ENCODE peak calls at places on chromosomes 4 and X, in nine cellular contexts. A is CD8-positive, alpha-beta memory T cell; M is body of pancreas; G is NT2/D1; N is lung; U is right atrium auricular region; C is H9; R is transverse colon; S is left ventricle myocardium inferior. I is an unnamed sample.

GRCh38 chr4:183626168-183626567 is 32.8 kb downstream of the RWDD4 start:
- DNase-seq in C (no peak), S (no peak), N (no peak), U (no peak), R (no peak), A (no peak), G (no peak), M (no peak), I (no peak)

GRCh38 chr4:83197555-83198235 is 83.2 kb upstream of the PLAC8 start:
- DNase-seq in G (no peak), S (peak; percentile 31), C (no peak), A (no peak), N (peak; percentile 46), M (no peak), R (peak; percentile 80), U (peak; percentile 66), I (no peak)

GRCh38 chrX:87338510-87338909 is 179.1 kb upstream of the KLHL4 start:
- DNase-seq in U (no peak), S (no peak), N (no peak), M (no peak), G (no peak), A (no peak), R (no peak), C (no peak), I (no peak)

GRCh38 chr4:26330186-26330787 is 9.5 kb downstream of the RBPJ start:
- DNase-seq in C (no peak), U (no peak), S (no peak), G (no peak), A (no peak), R (no peak), N (no peak), M (no peak), I (peak; percentile 43)

GRCh38 chr4:138222041-138222440 is 20.1 kb downstream of the SLC7A11 start:
- DNase-seq in C (no peak), N (no peak), M (peak; percentile 45), U (no peak), G (no peak), S (no peak), R (no peak), A (no peak), I (no peak)

GRCh38 chr4:64857815-64858214 is 448.6 kb upstream of the TECRL start:
- DNase-seq in M (no peak), A (no peak), S (no peak), U (no peak), N (no peak), G (no peak), R (no peak), C (no peak), I (no peak)

GRCh38 chr4:52100062-52100461 is 49.0 kb downstream of the SPATA18 start:
- DNase-seq in G (no peak), R (no peak), M (no peak), N (no peak), A (no peak), S (no peak), U (no peak), C (no peak), I (no peak)

GRCh38 chrX:88613338-88613737 is 133.7 kb upstream of the CPXCR1 start:
- DNase-seq in U (no peak), M (no peak), S (no peak), R (no peak), A (no peak), C (peak; percentile 32), G (peak; percentile 20), N (no peak), I (no peak)

GRCh38 chr4:98851806-98852205 is 77.1 kb downstream of the EIF4E start:
- DNase-seq in G (no peak), S (no peak), R (no peak), N (no peak), M (no peak), U (no peak), C (no peak), A (no peak), I (no peak)

GRCh38 chrX:74670028-74670427 is 55.6 kb upstream of the RLIM start:
- DNase-seq in C (no peak), G (no peak), S (no peak), A (no peak), N (no peak), U (no peak), R (no peak), M (no peak), I (no peak)

GRCh38 chr4:16505726-16506125 is 279.5 kb upstream of the TAPT1 start:
- DNase-seq in S (no peak), N (no peak), M (no peak), R (no peak), C (peak; percentile 61), G (peak; percentile 48), A (no peak), U (no peak), I (no peak)

GRCh38 chr4:69473699-69474098 is 22.0 kb downstream of the UGT2B4 start:
- DNase-seq in U (no peak), S (no peak), G (no peak), R (no peak), N (no peak), C (no peak), M (no peak), A (no peak), I (no peak)

DNA sequence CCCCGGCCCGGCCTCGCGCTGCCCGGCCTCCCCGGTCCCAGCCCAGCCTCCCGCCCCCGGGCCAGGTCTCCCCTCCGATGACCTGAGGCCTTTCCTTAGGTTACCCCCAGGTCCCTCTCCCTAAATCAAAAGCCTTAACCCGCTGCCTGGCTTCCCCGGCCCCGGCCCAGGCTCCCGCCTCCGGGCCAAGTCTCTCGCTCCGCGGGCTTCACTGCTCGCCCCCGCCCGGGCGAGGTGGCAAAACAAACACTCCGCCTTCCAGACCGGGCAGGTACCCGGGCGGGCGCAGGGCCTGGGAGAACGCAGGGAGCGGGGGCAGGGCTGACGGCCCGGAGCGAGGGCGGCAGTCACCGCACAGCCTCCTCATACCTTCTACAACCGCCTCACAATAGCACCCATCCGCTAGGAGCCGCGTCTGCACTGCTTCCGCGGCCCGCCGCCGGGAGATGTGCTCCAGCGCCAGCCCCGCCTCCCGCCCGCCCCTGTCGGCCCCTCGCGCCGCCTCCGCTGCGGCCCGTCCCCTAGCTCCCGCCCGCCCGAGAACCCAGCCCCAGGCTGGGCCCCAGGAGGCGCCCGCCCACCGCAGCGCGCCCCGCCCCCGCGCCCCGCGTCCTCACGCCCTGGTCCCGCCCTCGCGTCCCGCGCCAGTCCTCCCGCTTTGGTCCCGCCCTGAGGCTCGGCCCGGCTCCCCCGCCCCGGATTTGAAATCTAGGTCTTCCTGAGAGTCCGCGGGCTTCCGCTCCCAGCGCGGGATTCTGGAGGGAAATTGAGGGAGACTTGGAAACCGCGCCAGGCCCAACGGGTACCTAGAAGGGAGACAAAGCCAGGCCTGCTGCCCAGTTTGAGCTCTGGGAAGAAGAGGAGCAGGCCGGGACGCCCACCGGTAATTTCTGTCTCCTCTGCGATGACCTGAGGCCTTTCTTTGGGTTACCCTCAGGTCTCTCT is at the start of the genes CASP3 and PRIMPOL:
- DNase-seq in A (peak; percentile 97), R (peak; percentile 98), N (peak; percentile 96), U (peak; percentile 96), S (peak; percentile 98), G (peak; percentile 81), M (peak; percentile 97), C (peak; percentile 97), I (peak; percentile 90)
- H3K4me1 ChIP-seq in A (peaks cover 48% of the 10 kb centered on the region), R (peaks cover 46% of the 10 kb centered on the region), N (no peaks in the 10 kb centered on the region), U (peaks cover 52% of the 10 kb centered on the region), S (peaks cover 63% of the 10 kb centered on the region), G (no peaks in the 10 kb centered on the region), M (peaks cover 37% of the 10 kb centered on the region), C (peaks cover 14% of the 10 kb centered on the region), I (peaks cover 53% of the 10 kb centered on the region)

GRCh38 chrX:10047133-10047532 is 80.0 kb downstream of the CLDN34 start:
- DNase-seq in G (no peak), M (no peak), S (no peak), C (no peak), R (no peak), U (no peak), N (no peak), A (no peak), I (no peak)

GRCh38 chrX:10048695-10049094 is 81.5 kb downstream of the CLDN34 start:
- DNase-seq in U (no peak), M (peak; percentile 51), G (no peak), C (no peak), S (no peak), R (no peak), N (peak; percentile 64), A (no peak), I (no peak)

GRCh38 chrX:10047631-10048030 is 80.5 kb downstream of the CLDN34 start:
- DNase-seq in M (no peak), C (no peak), S (no peak), G (no peak), U (no peak), N (no peak), A (no peak), R (no peak), I (no peak)

GRCh38 chrX:10049246-10049645 is 82.1 kb downstream of the CLDN34 start:
- DNase-seq in N (no peak), U (no peak), R (no peak), C (no peak), A (no peak), M (no peak), S (no peak), G (no peak), I (no peak)

DNA sequence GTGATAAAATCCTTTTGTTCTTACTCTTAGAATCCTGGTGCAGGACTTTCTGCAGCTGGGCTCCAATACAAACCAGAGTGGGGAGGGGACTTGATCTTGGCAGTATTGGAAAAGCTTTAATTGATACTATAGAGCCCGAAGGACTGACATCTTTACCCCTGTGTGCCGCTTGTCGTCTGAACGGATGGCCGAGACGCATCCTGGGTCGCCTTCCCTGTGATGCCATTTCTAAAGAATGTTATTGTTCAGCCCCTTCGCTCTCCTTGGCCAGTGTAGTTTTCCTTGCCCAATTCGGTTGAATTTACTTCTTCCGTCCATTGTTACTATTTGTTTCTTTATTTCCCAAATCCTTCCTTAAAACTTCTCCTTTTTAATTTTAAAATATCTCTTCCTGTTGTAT is 80.9 kb downstream of the CLDN34 start:
- DNase-seq in R (no peak), C (no peak), N (no peak), U (no peak), G (no peak), M (no peak), S (no peak), A (no peak), I (no peak)
- H3K4me1 ChIP-seq in R (peaks cover 4% of the 10 kb centered on the region), C (peaks cover 23% of the 10 kb centered on the region), N (peaks cover 25% of the 10 kb centered on the region), U (peaks cover 66% of the 10 kb centered on the region), G (peaks cover 22% of the 10 kb centered on the region), M (peaks cover 27% of the 10 kb centered on the region), S (peaks cover 100% of the 10 kb centered on the region), A (no peaks in the 10 kb centered on the region), I (peaks cover 36% of the 10 kb centered on the region)

GRCh38 chr4:168998596-168998995 is 11.5 kb downstream of the CBR4 start:
- DNase-seq in M (no peak), N (no peak), G (no peak), A (no peak), C (no peak), S (no peak), R (no peak), U (no peak), I (no peak)
- H3K4me1 ChIP-seq in M (peaks cover 13% of the 10 kb centered on the region), N (no peaks in the 10 kb centered on the region), G (no peaks in the 10 kb centered on the region), A (no peaks in the 10 kb centered on the region), C (no peaks in the 10 kb centered on the region), S (peaks cover 32% of the 10 kb centered on the region), R (no peaks in the 10 kb centered on the region), U (peaks cover 5% of the 10 kb centered on the region), I (peaks cover 2% of the 10 kb centered on the region)

DNA sequence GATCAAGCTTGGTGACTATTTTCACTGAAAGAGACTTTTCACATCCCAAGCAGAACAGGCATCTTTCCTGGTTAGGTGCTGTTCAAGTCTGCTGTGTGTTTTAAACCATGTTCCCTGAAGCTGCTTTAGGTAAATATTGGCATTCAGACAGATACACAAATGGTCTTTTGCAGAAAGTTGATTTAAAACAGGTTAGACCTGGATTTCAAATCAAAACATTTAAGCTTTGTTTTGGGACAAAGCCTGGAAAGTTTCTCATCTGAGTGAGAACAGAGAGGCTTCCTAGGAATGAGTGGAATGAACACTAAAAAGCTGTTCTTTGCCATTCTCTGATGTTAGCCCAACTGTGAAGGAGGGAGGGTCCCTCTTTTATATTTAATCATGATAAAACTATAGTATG is 10.1 kb downstream of the ANXA3 start:
- DNase-seq in C (no peak), N (no peak), G (no peak), S (no peak), R (no peak), A (no peak), M (no peak), U (no peak), I (no peak)
- H3K4me1 ChIP-seq in C (peaks cover 14% of the 10 kb centered on the region), N (peaks cover 8% of the 10 kb centered on the region), G (no peaks in the 10 kb centered on the region), S (peaks cover 71% of the 10 kb centered on the region), R (peaks cover 16% of the 10 kb centered on the region), A (no peaks in the 10 kb centered on the region), M (peaks cover 24% of the 10 kb centered on the region), U (peaks cover 27% of the 10 kb centered on the region), I (peaks cover 71% of the 10 kb centered on the region)

I was measured in tibial nerve.